ENCODE peak calls at places on chromosomes 16 and 17, in ten cellular contexts. One of them, this sample, is unnamed.
A peak's percentile ranks its signal among the peaks of the same experiment; 100 is the strongest.

GRCh38 chr17:4440021-4440420 is 6.3 kb downstream of the SPNS3 start:
- DNase-seq in NCI-H1092 treated with DMSO at 0.1 percent for 48 hours: no peak
- DNase-seq in AG09309: no peak
- DNase-seq in CD4-positive, CD25-positive, alpha-beta regulatory T cell: no peak
- DNase-seq in stimulated activated naive CD4-positive, alpha-beta T cell: no peak
- DNase-seq in smooth muscle cell of the brain vasculature: no peak
- DNase-seq in cardiac septum: no peak
- DNase-seq in SJCRH30: no peak
- DNase-seq in globus pallidus: no peak
- DNase-seq in NCI-H510A treated with DMSO at 0.1 percent for 48 hours: no peak
- DNase-seq in this sample: no peak

GRCh38 chr17:75778861-75779249 is 5.8 kb upstream of the UNK start:
- DNase-seq in NCI-H1092 treated with DMSO at 0.1 percent for 48 hours: peak; percentile 32
- DNase-seq in AG09309: no peak
- DNase-seq in CD4-positive, CD25-positive, alpha-beta regulatory T cell: peak; percentile 69
- DNase-seq in stimulated activated naive CD4-positive, alpha-beta T cell: peak; percentile 75
- DNase-seq in smooth muscle cell of the brain vasculature: no peak
- DNase-seq in cardiac septum: no peak
- DNase-seq in SJCRH30: peak; percentile 72
- DNase-seq in globus pallidus: no peak
- DNase-seq in NCI-H510A treated with DMSO at 0.1 percent for 48 hours: peak; percentile 40
- DNase-seq in this sample: no peak

GRCh38 chr17:10265100-10265810 is 66.8 kb upstream of the GAS7 start:
- DNase-seq in NCI-H1092 treated with DMSO at 0.1 percent for 48 hours: no peak
- DNase-seq in AG09309: peak; percentile 60
- DNase-seq in CD4-positive, CD25-positive, alpha-beta regulatory T cell: no peak
- DNase-seq in stimulated activated naive CD4-positive, alpha-beta T cell: no peak
- DNase-seq in smooth muscle cell of the brain vasculature: no peak
- DNase-seq in cardiac septum: no peak
- DNase-seq in SJCRH30: no peak
- DNase-seq in globus pallidus: no peak
- DNase-seq in NCI-H510A treated with DMSO at 0.1 percent for 48 hours: no peak
- DNase-seq in this sample: no peak

GRCh38 chr16:73878616-73879015 is 418.0 kb upstream of the PSMD7 start:
- DNase-seq in NCI-H1092 treated with DMSO at 0.1 percent for 48 hours: peak; percentile 77
- DNase-seq in AG09309: peak; percentile 68
- DNase-seq in CD4-positive, CD25-positive, alpha-beta regulatory T cell: no peak
- DNase-seq in stimulated activated naive CD4-positive, alpha-beta T cell: no peak
- DNase-seq in smooth muscle cell of the brain vasculature: peak; percentile 45
- DNase-seq in cardiac septum: no peak
- DNase-seq in SJCRH30: peak; percentile 46
- DNase-seq in globus pallidus: peak; percentile 72
- DNase-seq in NCI-H510A treated with DMSO at 0.1 percent for 48 hours: peak; percentile 55
- DNase-seq in this sample: no peak

GRCh38 chr17:72432143-72432604 is 311.4 kb downstream of the SOX9 start:
- DNase-seq in NCI-H1092 treated with DMSO at 0.1 percent for 48 hours: no peak
- DNase-seq in AG09309: no peak
- DNase-seq in CD4-positive, CD25-positive, alpha-beta regulatory T cell: no peak
- DNase-seq in stimulated activated naive CD4-positive, alpha-beta T cell: no peak
- DNase-seq in smooth muscle cell of the brain vasculature: no peak
- DNase-seq in cardiac septum: no peak
- DNase-seq in SJCRH30: peak; percentile 86
- DNase-seq in globus pallidus: no peak
- DNase-seq in NCI-H510A treated with DMSO at 0.1 percent for 48 hours: peak; percentile 53
- DNase-seq in this sample: no peak

GRCh38 chr17:78995761-78996451 is 13.7 kb downstream of the CANT1 start:
- DNase-seq in NCI-H1092 treated with DMSO at 0.1 percent for 48 hours: no peak
- DNase-seq in AG09309: no peak
- DNase-seq in CD4-positive, CD25-positive, alpha-beta regulatory T cell: no peak
- DNase-seq in stimulated activated naive CD4-positive, alpha-beta T cell: no peak
- DNase-seq in smooth muscle cell of the brain vasculature: no peak
- DNase-seq in cardiac septum: peak; percentile 70
- DNase-seq in SJCRH30: no peak
- DNase-seq in globus pallidus: no peak
- DNase-seq in NCI-H510A treated with DMSO at 0.1 percent for 48 hours: no peak
- DNase-seq in this sample: no peak

GRCh38 chr17:39866013-39866730 is 1.8 kb upstream of the ZPBP2 start:
- DNase-seq in NCI-H1092 treated with DMSO at 0.1 percent for 48 hours: no peak
- DNase-seq in AG09309: no peak
- DNase-seq in CD4-positive, CD25-positive, alpha-beta regulatory T cell: no peak
- DNase-seq in stimulated activated naive CD4-positive, alpha-beta T cell: no peak
- DNase-seq in smooth muscle cell of the brain vasculature: no peak
- DNase-seq in cardiac septum: no peak
- DNase-seq in SJCRH30: no peak
- DNase-seq in globus pallidus: no peak
- DNase-seq in NCI-H510A treated with DMSO at 0.1 percent for 48 hours: no peak
- DNase-seq in this sample: no peak

GRCh38 chr16:85144026-85144915 is 32.0 kb upstream of the CIBAR2 start:
- DNase-seq in NCI-H1092 treated with DMSO at 0.1 percent for 48 hours: no peak
- DNase-seq in AG09309: no peak
- DNase-seq in CD4-positive, CD25-positive, alpha-beta regulatory T cell: no peak
- DNase-seq in stimulated activated naive CD4-positive, alpha-beta T cell: no peak
- DNase-seq in smooth muscle cell of the brain vasculature: no peak
- DNase-seq in cardiac septum: no peak
- DNase-seq in SJCRH30: no peak
- DNase-seq in globus pallidus: no peak
- DNase-seq in NCI-H510A treated with DMSO at 0.1 percent for 48 hours: no peak
- DNase-seq in this sample: no peak

GRCh38 chr17:53757559-53757958 is 65.2 kb upstream of the KIF2B start:
- DNase-seq in NCI-H1092 treated with DMSO at 0.1 percent for 48 hours: no peak
- DNase-seq in AG09309: no peak
- DNase-seq in CD4-positive, CD25-positive, alpha-beta regulatory T cell: no peak
- DNase-seq in stimulated activated naive CD4-positive, alpha-beta T cell: no peak
- DNase-seq in smooth muscle cell of the brain vasculature: no peak
- DNase-seq in cardiac septum: no peak
- DNase-seq in SJCRH30: no peak
- DNase-seq in globus pallidus: no peak
- DNase-seq in NCI-H510A treated with DMSO at 0.1 percent for 48 hours: no peak
- DNase-seq in this sample: no peak